ENCODE peak calls at places on chromosomes 4 and X, in six cellular contexts. R is RWPE1, C is T-helper 2 cell, W is NCI-H1930, P is H4, E is stromal cell of bone marrow. V is an unnamed sample.

GRCh38 chr4:118981171-118981838 is 92.7 kb downstream of the SYNPO2 start:
- DNase-seq in R (no peak), C (no peak), W (no peak), P (no peak), E (no peak), V (no peak)

GRCh38 chr4:17941731-17942130 is 79.8 kb downstream of the LCORL start:
- DNase-seq in R (no peak), C (no peak), W (no peak), P (no peak), E (peak; percentile 5), V (no peak)

GRCh38 chr4:177315767-177316490 is 6.3 kb downstream of the NEIL3 start:
- DNase-seq in R (no peak), C (no peak), W (no peak), P (no peak), E (no peak), V (no peak)

GRCh38 chrX:118519411-118520205 is 24.0 kb downstream of the DOCK11 start:
- DNase-seq in R (no peak), C (no peak), W (no peak), P (peak; percentile 17), E (peak; percentile 63), V (no peak)

GRCh38 chr4:1402021-1402515 is 4.2 kb downstream of the NKX1-1 start:
- DNase-seq in R (no peak), C (no peak), W (no peak), P (no peak), E (no peak), V (peak; percentile 9)

GRCh38 chrX:18883234-18883960 is 100.5 kb downstream of the PHKA2 start:
- DNase-seq in R (no peak), C (no peak), W (no peak), P (no peak), E (no peak), V (peak; percentile 36)

GRCh38 chr4:108181704-108182103 is 13.0 kb upstream of the LEF1 start:
- DNase-seq in R (no peak), C (no peak), W (no peak), P (no peak), E (no peak), V (no peak)

GRCh38 chr4:138232364-138232763 is 9.8 kb downstream of the SLC7A11 start:
- DNase-seq in R (no peak), C (no peak), W (no peak), P (no peak), E (no peak), V (no peak)

GRCh38 chrX:45070116-45071007 is 130.3 kb downstream of the DIPK2B start:
- DNase-seq in R (peak; percentile 1), C (no peak), W (no peak), P (peak; percentile 49), E (peak; percentile 26), V (no peak)

GRCh38 chrX:39760930-39761329 is 336.8 kb downstream of the BCOR start:
- DNase-seq in R (no peak), C (no peak), W (no peak), P (no peak), E (no peak), V (no peak)

GRCh38 chr4:168560184-168560834 is 63.5 kb downstream of the PALLD start:
- DNase-seq in R (no peak), C (no peak), W (no peak), P (peak; percentile 32), E (peak; percentile 54), V (peak; percentile 37)

GRCh38 chr4:166335256-166335938 is 462.4 kb downstream of the TLL1 start:
- DNase-seq in R (no peak), C (no peak), W (no peak), P (no peak), E (no peak), V (no peak)

GRCh38 chr4:156949373-156949814 is 22.2 kb downstream of the PDGFC start:
- DNase-seq in R (peak; percentile 62), C (no peak), W (no peak), P (peak; percentile 39), E (no peak), V (no peak)

GRCh38 chrX:39613508-39613921 is 484.2 kb downstream of the BCOR start:
- DNase-seq in R (peak; percentile 20), C (no peak), W (no peak), P (peak; percentile 30), E (no peak), V (no peak)

GRCh38 chr4:78938868-78939666 is at the start of gene PAQR3:
- DNase-seq in R (peak; percentile 93), C (peak; percentile 78), W (peak; percentile 84), P (peak; percentile 59), E (peak; percentile 68), V (peak; percentile 87)

GRCh38 chr4:84916233-84916632 is 50.3 kb downstream of the WDFY3 start:
- DNase-seq in R (no peak), C (no peak), W (no peak), P (no peak), E (no peak), V (no peak)

GRCh38 chr4:57119054-57119651 is 9.0 kb upstream of the IGFBP7 start:
- DNase-seq in R (peak; percentile 55), C (no peak), W (no peak), P (peak; percentile 84), E (peak; percentile 92), V (no peak)

GRCh38 chrX:3191821-3192220 is 150.6 kb downstream of the ARSF start:
- DNase-seq in R (no peak), C (no peak), W (no peak), P (peak; percentile 5), E (no peak), V (no peak)

GRCh38 chr4:16415751-16416150 is 189.5 kb upstream of the TAPT1 start:
- DNase-seq in R (no peak), C (no peak), W (no peak), P (no peak), E (no peak), V (no peak)

GRCh38 chr4:172578712-172579111 is 589.9 kb upstream of the GALNT7 start:
- DNase-seq in R (no peak), C (no peak), W (no peak), P (no peak), E (no peak), V (no peak)

GRCh38 chr4:114226968-114227760 is 247.7 kb upstream of the ARSJ start:
- DNase-seq in R (no peak), C (no peak), W (no peak), P (no peak), E (no peak), V (no peak)

GRCh38 chr4:127141857-127142256 is 490.9 kb upstream of the INTU start:
- DNase-seq in R (no peak), C (no peak), W (no peak), P (no peak), E (peak; percentile 77), V (no peak)

GRCh38 chrX:79270401-79270800 is 96.7 kb downstream of the ITM2A start:
- DNase-seq in R (no peak), C (peak; percentile 55), W (no peak), P (no peak), E (no peak), V (peak; percentile 31)

GRCh38 chrX:152821145-152821765 is 9.3 kb downstream of the CETN2 start:
- DNase-seq in R (peak; percentile 26), C (no peak), W (peak; percentile 11), P (peak; percentile 38), E (no peak), V (peak; percentile 52)

GRCh38 chr4:121358473-121358872 is 22.3 kb downstream of the QRFPR start:
- DNase-seq in R (peak; percentile 34), C (no peak), W (no peak), P (peak; percentile 71), E (peak; percentile 33), V (no peak)

GRCh38 chrX:41238543-41238942 is 95.4 kb upstream of the DDX3X start:
- DNase-seq in R (peak; percentile 29), C (no peak), W (no peak), P (no peak), E (no peak), V (no peak)

GRCh38 chrX:39835776-39836175 is 262.0 kb downstream of the BCOR start:
- DNase-seq in R (no peak), C (no peak), W (no peak), P (no peak), E (no peak), V (no peak)

GRCh38 chr4:169774466-169775445 is 17.0 kb upstream of the HPF1 start:
- DNase-seq in R (no peak), C (peak; percentile 7), W (peak; percentile 33), P (no peak), E (no peak), V (no peak)

GRCh38 chr4:75561789-75562188 is 5.9 kb downstream of the ODAPH start:
- DNase-seq in R (no peak), C (no peak), W (no peak), P (no peak), E (no peak), V (no peak)

GRCh38 chr4:83572848-83573247 is 36.9 kb downstream of the GPAT3 start:
- DNase-seq in R (no peak), C (no peak), W (no peak), P (no peak), E (no peak), V (no peak)

GRCh38 chrX:56564182-56564885 is 907 bp downstream of the UBQLN2 start:
- DNase-seq in R (peak; percentile 26), C (no peak), W (no peak), P (peak; percentile 5), E (peak; percentile 9), V (no peak)

GRCh38 chr4:147480891-147481576 is at the start of gene EDNRA:
- DNase-seq in R (peak; percentile 22), C (no peak), W (no peak), P (no peak), E (peak; percentile 31), V (no peak)

GRCh38 chr4:124499266-124499665 is 213.3 kb downstream of the ANKRD50 start:
- DNase-seq in R (no peak), C (no peak), W (no peak), P (no peak), E (peak; percentile 14), V (no peak)

GRCh38 chr4:61199869-61200194 is 294 bp upstream of the ADGRL3 start:
- DNase-seq in R (no peak), C (no peak), W (no peak), P (no peak), E (no peak), V (no peak)

GRCh38 chr4:2792396-2792710 is 532 bp upstream of the SH3BP2 start:
- DNase-seq in R (no peak), C (no peak), W (no peak), P (no peak), E (no peak), V (no peak)

GRCh38 chr4:12421364-12421763 is 992.7 kb upstream of the HS3ST1 start:
- DNase-seq in R (no peak), C (no peak), W (no peak), P (no peak), E (no peak), V (no peak)

GRCh38 chr4:52594961-52595360 is 64.1 kb downstream of the USP46 start:
- DNase-seq in R (no peak), C (no peak), W (no peak), P (no peak), E (no peak), V (no peak)

GRCh38 chr4:83862471-83862870 is 326.6 kb downstream of the GPAT3 start:
- DNase-seq in R (no peak), C (no peak), W (no peak), P (no peak), E (no peak), V (no peak)

GRCh38 chr4:24080871-24081270 is 191.0 kb upstream of the PPARGC1A start:
- DNase-seq in R (no peak), C (no peak), W (no peak), P (no peak), E (no peak), V (no peak)